ENCODE peak calls at places on chromosomes 1 and 21, in eight cellular contexts. J is uterus, Q is body of pancreas, X is aorta, P is breast epithelium, F is HCT116, M is tibial artery, Z is dorsolateral prefrontal cortex. R is an unnamed sample.

GRCh38 chr1:160284220-160284781 is 632 bp downstream of the PEX19 start:
- DNase-seq in J (no peak), Q (peak; percentile 21), X (no peak), P (no peak), F (no peak), M (no peak), Z (no peak), R (peak; percentile 48)

GRCh38 chr1:228315945-228316588 is 90.6 kb downstream of the TRIM11 start:
- DNase-seq in J (peak; percentile 12), Q (peak; percentile 77), X (peak; percentile 40), P (no peak), F (no peak), M (peak; percentile 61), Z (no peak), R (peak; percentile 13)

GRCh38 chr1:184499626-184500025 is 112.8 kb downstream of the C1orf21 start:
- DNase-seq in J (no peak), Q (no peak), X (no peak), P (no peak), F (no peak), M (no peak), Z (no peak), R (no peak)

GRCh38 chr1:62437273-62437945 is 560 bp downstream of the USP1 start:
- DNase-seq in J (no peak), Q (peak; percentile 60), X (no peak), P (peak; percentile 51), F (no peak), M (peak; percentile 77), Z (peak; percentile 23), R (no peak)

GRCh38 chr1:33684346-33685122 is 179.3 kb upstream of the HMGB4 start:
- DNase-seq in J (no peak), Q (no peak), X (no peak), P (no peak), F (no peak), M (no peak), Z (no peak), R (no peak)

GRCh38 chr1:8397511-8397910 is 79.6 kb downstream of the SLC45A1 start:
- DNase-seq in J (no peak), Q (no peak), X (no peak), P (no peak), F (no peak), M (no peak), Z (no peak), R (no peak)

GRCh38 chr1:200960236-200960947 is 63.1 kb downstream of the KIF21B start:
- DNase-seq in J (no peak), Q (no peak), X (no peak), P (no peak), F (no peak), M (no peak), Z (no peak), R (no peak)

GRCh38 chr1:40435876-40436275 is 14.4 kb upstream of the ZFP69B start:
- DNase-seq in J (no peak), Q (no peak), X (no peak), P (no peak), F (no peak), M (no peak), Z (no peak), R (no peak)

GRCh38 chr1:43565600-43566360 is 35.1 kb downstream of the PTPRF start:
- DNase-seq in J (peak; percentile 72), Q (peak; percentile 75), X (peak; percentile 76), P (no peak), F (no peak), M (peak; percentile 72), Z (peak; percentile 45), R (peak; percentile 69)

GRCh38 chr1:201072149-201072548 is 40.1 kb downstream of the CACNA1S start:
- DNase-seq in J (no peak), Q (no peak), X (no peak), P (no peak), F (no peak), M (no peak), Z (no peak), R (no peak)

GRCh38 chr1:248187363-248187762 is 9.7 kb upstream of the OR2M3 start:
- DNase-seq in J (no peak), Q (no peak), X (no peak), P (no peak), F (no peak), M (no peak), Z (no peak), R (no peak)

GRCh38 chr21:28427356-28428022 is 565.2 kb downstream of the LTN1 start:
- DNase-seq in J (no peak), Q (no peak), X (no peak), P (no peak), F (no peak), M (no peak), Z (no peak), R (no peak)

GRCh38 chr1:109263597-109264378 is 14.4 kb downstream of the CELSR2 start:
- DNase-seq in J (peak; percentile 72), Q (peak; percentile 96), X (peak; percentile 87), P (peak; percentile 95), F (peak; percentile 88), M (peak; percentile 86), Z (peak; percentile 71), R (peak; percentile 93)

GRCh38 chr1:212235848-212236247 is 49.4 kb upstream of the PPP2R5A start:
- DNase-seq in J (no peak), Q (no peak), X (no peak), P (no peak), F (no peak), M (no peak), Z (no peak), R (no peak)

GRCh38 chr1:50126962-50127715 is 18.4 kb downstream of the ELAVL4 start:
- DNase-seq in J (no peak), Q (no peak), X (no peak), P (no peak), F (no peak), M (no peak), Z (no peak), R (no peak)

GRCh38 chr21:43727571-43728466 is 8.9 kb downstream of the PDXK start:
- DNase-seq in J (peak; percentile 53), Q (peak; percentile 52), X (peak; percentile 77), P (no peak), F (no peak), M (peak; percentile 88), Z (no peak), R (peak; percentile 80)

GRCh38 chr21:32597205-32597604 is 11.9 kb upstream of the TCP10L start:
- DNase-seq in J (no peak), Q (no peak), X (no peak), P (no peak), F (peak; percentile 77), M (no peak), Z (no peak), R (no peak)

GRCh38 chr21:35294231-35294898 is 245.3 kb upstream of the RUNX1 start:
- DNase-seq in J (no peak), Q (peak; percentile 67), X (no peak), P (peak; percentile 90), F (peak; percentile 86), M (no peak), Z (no peak), R (no peak)

GRCh38 chr1:154809436-154810413 is 60.4 kb downstream of the KCNN3 start:
- DNase-seq in J (peak; percentile 65), Q (no peak), X (no peak), P (no peak), F (no peak), M (no peak), Z (no peak), R (no peak)
- H3K27ac ChIP-seq in J (peak overlapping the region; percentile 74), Q (no peak overlapping the region), X (no peak overlapping the region), P (no peak overlapping the region), F (no peak overlapping the region), M (no peak overlapping the region), Z (no peak overlapping the region), R (no peak overlapping the region)

GRCh38 chr21:37371041-37371397 is 4.4 kb downstream of the DYRK1A start:
- DNase-seq in J (no peak), Q (no peak), X (no peak), P (no peak), F (no peak), M (no peak), Z (no peak), R (no peak)
- H3K4me3 ChIP-seq in J (no peak overlapping the region), Q (no peak overlapping the region), X (no peak overlapping the region), P (no peak overlapping the region), F (no peak overlapping the region), M (no peak overlapping the region), Z (peak overlapping the region; percentile 23), R (no peak overlapping the region)

GRCh38 chr1:95004013-95004412 is 68.7 kb downstream of the ALG14 start:
- DNase-seq in J (no peak), Q (no peak), X (no peak), P (no peak), F (no peak), M (no peak), Z (no peak), R (no peak)

GRCh38 chr1:95002167-95002566 is 70.6 kb downstream of the ALG14 start:
- DNase-seq in J (peak; percentile 73), Q (no peak), X (no peak), P (no peak), F (no peak), M (no peak), Z (no peak), R (no peak)

GRCh38 chr1:95003433-95003738 is 69.4 kb downstream of the ALG14 start:
- DNase-seq in J (no peak), Q (no peak), X (no peak), P (no peak), F (no peak), M (no peak), Z (no peak), R (no peak)

GRCh38 chr1:95005584-95005983 is 67.2 kb downstream of the ALG14 start:
- DNase-seq in J (no peak), Q (no peak), X (no peak), P (no peak), F (no peak), M (no peak), Z (no peak), R (no peak)

DNA sequence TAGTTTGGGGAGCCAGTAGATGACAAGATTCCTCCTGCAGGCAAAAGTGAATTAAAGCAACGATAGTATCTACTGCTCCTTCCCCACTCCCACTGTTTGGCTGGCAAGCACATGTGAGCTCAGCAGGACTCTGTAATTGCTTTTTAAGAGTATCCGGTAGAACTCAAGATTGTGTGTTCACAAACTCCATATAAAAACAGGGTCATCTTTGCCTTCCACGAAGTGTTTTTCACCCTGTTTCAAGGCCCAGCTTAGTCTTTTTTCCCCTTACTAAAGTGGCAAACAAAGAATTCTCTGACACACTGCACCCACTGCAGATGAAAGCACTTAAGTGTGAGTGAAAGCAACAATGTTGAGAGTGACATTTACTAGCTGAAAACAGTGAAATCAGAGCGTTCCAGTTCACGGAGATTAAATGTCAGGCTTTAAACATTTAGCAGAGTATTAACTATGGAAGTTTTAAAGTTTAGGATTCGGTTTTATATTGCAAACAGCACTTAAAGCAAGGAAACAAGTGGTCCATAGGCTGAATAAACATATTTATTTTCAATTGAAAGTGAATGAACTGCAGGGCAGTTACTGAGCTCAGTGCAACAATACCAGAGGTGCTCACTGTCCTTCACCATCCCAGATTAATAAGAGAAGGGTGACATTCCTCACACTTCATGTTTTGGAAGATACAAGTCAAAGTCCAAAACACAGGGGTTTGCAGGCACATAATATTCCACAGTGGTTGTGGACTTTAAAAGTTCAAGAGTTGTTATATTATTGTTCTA is 69.9 kb downstream of the ALG14 start:
- DNase-seq in J (peak; percentile 67), Q (no peak), X (no peak), P (no peak), F (no peak), M (no peak), Z (no peak), R (peak; percentile 35)
- H3K27ac ChIP-seq in J (peak overlapping the region; percentile 78), Q (no peak overlapping the region), X (no peak overlapping the region), P (peak overlapping the region; percentile 18), F (no peak overlapping the region), M (peak overlapping the region; percentile 40), Z (no peak overlapping the region), R (peak overlapping the region; percentile 65)

GRCh38 chr1:35097224-35097623 is 18.0 kb downstream of the ZMYM1 start:
- DNase-seq in J (no peak), Q (no peak), X (no peak), P (no peak), F (no peak), M (no peak), Z (no peak), R (no peak)
- H3K4me3 ChIP-seq in J (no peak overlapping the region), Q (no peak overlapping the region), X (no peak overlapping the region), P (no peak overlapping the region), F (no peak overlapping the region), M (no peak overlapping the region), Z (no peak overlapping the region), R (no peak overlapping the region)

R was measured in testis.